ENCODE peak calls at places on chromosomes 5 and 9, in eight cellular contexts. B, N, G, J, M, R, L and P are unnamed samples.

GRCh38 chr9:33742519-33742918 is 52.8 kb upstream of the PRSS3 start:
- DNase-seq in B (no peak), N (no peak), G (no peak), J (no peak), M (no peak), R (no peak), L (no peak), P (no peak)

GRCh38 chr9:107138261-107138992 is 144.7 kb upstream of the RAD23B start:
- DNase-seq in B (no peak), N (no peak), G (no peak), J (no peak), M (no peak), R (no peak), L (no peak), P (no peak)

GRCh38 chr5:76016258-76016657 is 66.9 kb upstream of the SV2C start:
- DNase-seq in B (no peak), N (no peak), G (no peak), J (no peak), M (no peak), R (no peak), L (no peak), P (no peak)

GRCh38 chr9:85521331-85522197 is 220.2 kb downstream of the AGTPBP1 start:
- DNase-seq in B (no peak), N (no peak), G (no peak), J (no peak), M (peak; percentile 57), R (no peak), L (no peak), P (no peak)

GRCh38 chr5:123722451-123722850 is 210.5 kb downstream of the CSNK1G3 start:
- DNase-seq in B (no peak), N (no peak), G (no peak), J (no peak), M (no peak), R (no peak), L (no peak), P (no peak)

GRCh38 chr5:2995667-2996066 is 244.2 kb upstream of the IRX2 start:
- DNase-seq in B (no peak), N (no peak), G (no peak), J (no peak), M (no peak), R (no peak), L (no peak), P (no peak)

GRCh38 chr5:94562327-94562971 is 56.0 kb downstream of the KIAA0825 start:
- DNase-seq in B (peak; percentile 20), N (no peak), G (no peak), J (no peak), M (no peak), R (no peak), L (no peak), P (no peak)

GRCh38 chr9:38641985-38642864 is 21.8 kb upstream of the ANKRD18A start:
- DNase-seq in B (no peak), N (peak; percentile 49), G (no peak), J (peak; percentile 35), M (no peak), R (peak; percentile 66), L (peak; percentile 24), P (peak; percentile 16)

GRCh38 chr9:129864991-129865647 is 29.9 kb downstream of the USP20 start:
- DNase-seq in B (no peak), N (no peak), G (no peak), J (no peak), M (no peak), R (no peak), L (no peak), P (no peak)

GRCh38 chr9:130172161-130172857 is at the start of gene NCS1:
- DNase-seq in B (peak; percentile 61), N (peak; percentile 73), G (peak; percentile 47), J (peak; percentile 33), M (peak; percentile 64), R (peak; percentile 70), L (peak; percentile 60), P (peak; percentile 26)

GRCh38 chr9:99921875-99922710 is 15.6 kb downstream of the STX17 start:
- DNase-seq in B (no peak), N (no peak), G (no peak), J (no peak), M (no peak), R (no peak), L (no peak), P (no peak)